ENCODE peak calls at places on chromosomes 7 and 10, in four cellular contexts. One of them, this sample, is unnamed. For H3K27me3 and H3K4me1, the result is how much of the 10 kb centered on the place peaks cover.

GRCh38 chr7:1103009-1103788 is 15.3 kb downstream of the GPER1 start:
- DNase-seq in ovary: no peak
- DNase-seq in right cardiac atrium: no peak
- DNase-seq in cardiac muscle cell: no peak
- DNase-seq in this sample: no peak

GRCh38 chr7:51067757-51068156 is 248.9 kb downstream of the COBL start:
- DNase-seq in cardiac muscle cell: peak
- DNase-seq in right cardiac atrium: peak
- DNase-seq in ovary: peak
- DNase-seq in this sample: no peak

GRCh38 chr7:100642534-100642907 is 1.2 kb upstream of the TFR2 start:
- DNase-seq in right cardiac atrium: no peak
- DNase-seq in ovary: no peak
- DNase-seq in cardiac muscle cell: no peak
- DNase-seq in this sample: no peak

GRCh38 chr10:3484306-3485187 is 300.5 kb downstream of the KLF6 start:
- DNase-seq in cardiac muscle cell: peak
- DNase-seq in right cardiac atrium: no peak
- DNase-seq in ovary: no peak
- DNase-seq in this sample: no peak

GRCh38 chr10:88911851-88912250 is 31.8 kb downstream of the STAMBPL1 start:
- DNase-seq in ovary: no peak
- DNase-seq in cardiac muscle cell: no peak
- DNase-seq in right cardiac atrium: no peak
- DNase-seq in this sample: no peak

GRCh38 chr10:96416643-96417042 is 57.8 kb upstream of the OPALIN start:
- DNase-seq in right cardiac atrium: peak
- DNase-seq in ovary: no peak
- DNase-seq in cardiac muscle cell: no peak
- DNase-seq in this sample: no peak

GRCh38 chr10:118742787-118743186 is 12.0 kb downstream of the CACUL1 start:
- DNase-seq in right cardiac atrium: no peak
- DNase-seq in ovary: no peak
- DNase-seq in cardiac muscle cell: no peak
- DNase-seq in this sample: no peak

GRCh38 chr10:3467052-3467906 is 294.7 kb upstream of the PITRM1 start:
- DNase-seq in cardiac muscle cell: no peak
- DNase-seq in ovary: peak
- DNase-seq in right cardiac atrium: peak
- DNase-seq in this sample: no peak

GRCh38 chr10:103534621-103535498 is 41.4 kb downstream of the NEURL1 start:
- DNase-seq in right cardiac atrium: no peak
- DNase-seq in cardiac muscle cell: no peak
- DNase-seq in ovary: no peak
- DNase-seq in this sample: no peak

GRCh38 chr7:110387689-110388088 is 703.2 kb upstream of the LRRN3 start:
- DNase-seq in right cardiac atrium: no peak
- DNase-seq in cardiac muscle cell: no peak
- DNase-seq in ovary: no peak
- DNase-seq in this sample: no peak

GRCh38 chr10:119550802-119551201 is 8.3 kb upstream of the RGS10 start:
- DNase-seq in ovary: no peak
- DNase-seq in cardiac muscle cell: no peak
- DNase-seq in right cardiac atrium: no peak
- DNase-seq in this sample: no peak

GRCh38 chr7:7976677-7977076 is 8.1 kb downstream of the GLCCI1 start:
- DNase-seq in ovary: no peak
- DNase-seq in right cardiac atrium: no peak
- DNase-seq in cardiac muscle cell: no peak
- DNase-seq in this sample: no peak

GRCh38 chr7:120998525-120998924 is 10.0 kb downstream of the CPED1 start:
- DNase-seq in cardiac muscle cell: no peak
- DNase-seq in ovary: no peak
- DNase-seq in right cardiac atrium: no peak
- DNase-seq in this sample: no peak

GRCh38 chr10:5094265-5095205 is at the start of gene AKR1C3:
- DNase-seq in cardiac muscle cell: peak
- DNase-seq in ovary: no peak
- DNase-seq in right cardiac atrium: no peak
- DNase-seq in this sample: peak

GRCh38 chr10:77512219-77512578 is 125.4 kb downstream of the KCNMA1 start:
- DNase-seq in ovary: no peak
- DNase-seq in right cardiac atrium: no peak
- DNase-seq in cardiac muscle cell: no peak
- DNase-seq in this sample: no peak

GRCh38 chr10:21364196-21365114 is 161.0 kb downstream of the SKIDA1 start:
- DNase-seq in ovary: no peak
- DNase-seq in cardiac muscle cell: peak
- DNase-seq in right cardiac atrium: peak
- DNase-seq in this sample: no peak

GRCh38 chr7:6272481-6273323 is at the start of gene CYTH3:
- DNase-seq in right cardiac atrium: peak
- DNase-seq in ovary: peak
- DNase-seq in cardiac muscle cell: peak
- DNase-seq in this sample: peak

GRCh38 chr7:53302511-53303246 is 267.2 kb downstream of the POM121L12 start:
- DNase-seq in cardiac muscle cell: no peak
- DNase-seq in ovary: no peak
- DNase-seq in right cardiac atrium: no peak
- DNase-seq in this sample: no peak

GRCh38 chr10:52383088-52383487 is 69.0 kb downstream of the DKK1 start:
- DNase-seq in ovary: no peak
- DNase-seq in right cardiac atrium: no peak
- DNase-seq in cardiac muscle cell: no peak
- DNase-seq in this sample: no peak
- H3K27me3 ChIP-seq in ovary: under half
- H3K27me3 ChIP-seq in right cardiac atrium: under half
- H3K27me3 ChIP-seq in cardiac muscle cell: under half
- H3K27me3 ChIP-seq in this sample: under half

DNA sequence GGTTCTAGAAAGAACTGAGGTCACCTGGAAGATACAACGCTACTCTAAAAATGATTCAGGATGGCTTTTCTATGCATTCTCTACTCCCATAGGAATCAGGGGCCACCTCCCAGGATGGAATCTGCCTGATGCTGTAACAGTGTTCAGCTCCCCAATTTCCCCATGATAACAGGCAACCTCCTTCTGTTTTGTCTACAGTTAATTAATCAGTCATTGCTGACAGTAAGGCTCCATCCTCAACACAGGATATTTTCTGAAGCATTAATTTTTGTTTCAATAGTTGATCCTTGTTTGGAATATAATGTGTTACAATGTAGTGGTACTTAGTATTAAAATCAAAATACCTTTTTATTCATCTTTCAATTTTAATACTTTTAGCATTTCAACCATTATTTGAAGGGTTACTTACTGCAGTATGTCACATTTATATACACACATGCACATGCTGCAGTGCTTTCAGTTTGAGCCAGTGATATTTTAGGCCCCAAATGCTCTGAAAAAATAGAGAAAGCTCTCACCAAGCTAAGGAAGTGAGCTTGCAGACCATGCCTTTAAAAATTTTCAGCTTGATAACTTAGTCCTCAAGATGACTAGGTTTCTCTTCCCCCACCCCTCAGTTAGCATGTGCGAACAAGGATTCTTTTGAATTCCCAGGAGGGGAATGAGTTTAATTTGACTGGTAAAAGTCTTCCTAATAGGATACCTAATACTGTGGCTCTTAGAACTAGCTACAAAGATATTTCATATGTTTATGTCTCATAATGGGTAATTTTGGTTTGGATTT is 592 bp upstream of the PIK3CG start:
- DNase-seq in right cardiac atrium: no peak
- DNase-seq in ovary: no peak
- DNase-seq in cardiac muscle cell: no peak
- DNase-seq in this sample: no peak
- H3K4me1 ChIP-seq in right cardiac atrium: under half
- H3K4me1 ChIP-seq in ovary: under half
- H3K4me1 ChIP-seq in cardiac muscle cell: under half
- H3K4me1 ChIP-seq in this sample: half or more

DNA sequence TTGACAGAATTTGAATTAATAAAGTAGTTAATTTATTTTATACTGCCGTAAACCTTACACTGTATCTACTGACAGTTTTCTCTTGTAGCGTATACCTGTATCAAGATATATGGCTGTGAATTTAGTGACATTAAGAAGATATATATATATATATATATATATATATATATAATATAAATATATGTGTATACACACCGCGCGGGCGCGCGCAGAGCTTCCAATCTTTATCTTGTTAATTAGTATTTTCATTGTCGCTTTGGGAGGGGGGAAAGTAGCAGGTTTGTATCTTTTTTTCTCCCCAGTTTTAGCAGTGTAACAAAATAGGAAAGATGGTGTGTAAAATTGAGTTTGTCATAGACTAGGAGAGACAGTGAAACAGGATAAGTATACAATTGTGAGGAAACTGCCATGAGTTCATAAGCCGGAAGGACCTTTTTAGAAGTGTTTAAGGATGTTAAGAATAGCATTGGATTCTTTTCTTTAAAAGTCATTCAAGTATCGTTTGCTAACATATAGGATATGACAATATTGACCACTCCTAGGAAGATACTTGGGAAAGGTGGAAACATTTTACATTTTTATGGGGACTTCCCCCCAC is 2.0 kb downstream of the PLEKHA1 start:
- DNase-seq in ovary: no peak
- DNase-seq in right cardiac atrium: no peak
- DNase-seq in cardiac muscle cell: no peak
- DNase-seq in this sample: no peak
- H3K27me3 ChIP-seq in ovary: under half
- H3K27me3 ChIP-seq in right cardiac atrium: under half
- H3K27me3 ChIP-seq in cardiac muscle cell: under half
- H3K27me3 ChIP-seq in this sample: under half

GRCh38 chr7:2487586-2488271 is 11.5 kb upstream of the GRIFIN start:
- DNase-seq in ovary: peak
- DNase-seq in right cardiac atrium: peak
- DNase-seq in cardiac muscle cell: no peak
- DNase-seq in this sample: no peak

GRCh38 chr7:2483495-2483894 is 7.3 kb upstream of the GRIFIN start:
- DNase-seq in right cardiac atrium: no peak
- DNase-seq in cardiac muscle cell: no peak
- DNase-seq in ovary: no peak
- DNase-seq in this sample: no peak

GRCh38 chr7:2488272-2488645 is 12.1 kb upstream of the GRIFIN start:
- DNase-seq in ovary: peak
- DNase-seq in right cardiac atrium: peak
- DNase-seq in cardiac muscle cell: no peak
- DNase-seq in this sample: no peak

GRCh38 chr7:2482725-2483451 is 6.7 kb upstream of the GRIFIN start:
- DNase-seq in cardiac muscle cell: no peak
- DNase-seq in ovary: no peak
- DNase-seq in right cardiac atrium: no peak
- DNase-seq in this sample: no peak

GRCh38 chr7:2484868-2485267 is 8.7 kb upstream of the GRIFIN start:
- DNase-seq in ovary: no peak
- DNase-seq in cardiac muscle cell: no peak
- DNase-seq in right cardiac atrium: no peak
- DNase-seq in this sample: no peak
- H3K4me1 ChIP-seq in ovary: under half
- H3K4me1 ChIP-seq in cardiac muscle cell: under half
- H3K4me1 ChIP-seq in right cardiac atrium: under half
- H3K4me1 ChIP-seq in this sample: under half

DNA sequence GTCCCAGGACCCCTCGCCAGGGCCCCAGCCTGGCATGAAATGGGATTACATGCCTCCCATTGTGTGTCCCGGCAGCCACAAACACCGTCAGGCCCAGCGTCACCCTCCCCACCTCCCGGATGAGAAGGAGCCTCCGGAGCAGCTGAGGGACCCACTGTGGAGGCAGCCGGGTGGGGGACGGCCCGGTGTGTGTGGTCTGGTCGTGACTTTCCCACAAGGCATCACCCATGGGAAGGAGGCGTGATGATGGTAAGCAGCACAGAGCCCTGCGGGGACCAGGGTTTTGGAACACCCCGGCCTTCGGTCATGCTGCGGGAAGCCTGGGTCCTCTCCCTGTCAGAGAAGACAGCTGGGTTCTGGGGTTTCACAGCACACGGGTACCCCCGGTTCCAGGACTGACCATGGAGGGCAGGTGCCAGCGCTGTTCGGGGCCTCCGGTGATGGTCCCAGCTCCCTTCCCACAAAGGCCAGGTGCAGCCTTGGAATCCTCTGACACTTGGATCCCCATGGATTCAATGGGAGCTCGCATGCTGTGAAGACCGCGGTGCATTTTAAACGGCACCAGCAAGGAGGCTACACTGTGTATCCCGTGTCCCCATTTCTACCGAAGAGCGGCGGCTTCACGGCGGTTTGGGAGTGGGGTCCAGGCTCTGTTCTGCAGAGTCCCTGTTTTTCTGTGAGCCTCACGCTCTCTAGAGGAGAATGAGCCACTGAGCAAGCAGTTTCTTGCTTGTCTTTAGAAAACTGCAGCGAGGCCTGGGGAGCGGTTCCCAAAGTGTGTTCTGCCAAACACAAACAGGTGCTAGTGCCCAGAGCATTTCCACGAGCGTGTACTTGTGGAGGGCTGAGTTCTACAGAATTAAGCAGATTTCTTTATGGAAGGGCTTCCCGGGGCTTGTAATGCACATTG is 336.0 kb downstream of the ADARB2 start:
- DNase-seq in cardiac muscle cell: no peak
- DNase-seq in ovary: no peak
- DNase-seq in right cardiac atrium: no peak
- DNase-seq in this sample: no peak
- H3K27me3 ChIP-seq in cardiac muscle cell: under half
- H3K27me3 ChIP-seq in ovary: under half
- H3K27me3 ChIP-seq in right cardiac atrium: under half
- H3K27me3 ChIP-seq in this sample: under half

GRCh38 chr10:62980697-62981495 is 152.2 kb upstream of the NRBF2 start:
- DNase-seq in cardiac muscle cell: no peak
- DNase-seq in ovary: no peak
- DNase-seq in right cardiac atrium: no peak
- DNase-seq in this sample: no peak

GRCh38 chr10:62979921-62980320 is 153.2 kb upstream of the NRBF2 start:
- DNase-seq in cardiac muscle cell: no peak
- DNase-seq in right cardiac atrium: no peak
- DNase-seq in ovary: no peak
- DNase-seq in this sample: no peak

DNA sequence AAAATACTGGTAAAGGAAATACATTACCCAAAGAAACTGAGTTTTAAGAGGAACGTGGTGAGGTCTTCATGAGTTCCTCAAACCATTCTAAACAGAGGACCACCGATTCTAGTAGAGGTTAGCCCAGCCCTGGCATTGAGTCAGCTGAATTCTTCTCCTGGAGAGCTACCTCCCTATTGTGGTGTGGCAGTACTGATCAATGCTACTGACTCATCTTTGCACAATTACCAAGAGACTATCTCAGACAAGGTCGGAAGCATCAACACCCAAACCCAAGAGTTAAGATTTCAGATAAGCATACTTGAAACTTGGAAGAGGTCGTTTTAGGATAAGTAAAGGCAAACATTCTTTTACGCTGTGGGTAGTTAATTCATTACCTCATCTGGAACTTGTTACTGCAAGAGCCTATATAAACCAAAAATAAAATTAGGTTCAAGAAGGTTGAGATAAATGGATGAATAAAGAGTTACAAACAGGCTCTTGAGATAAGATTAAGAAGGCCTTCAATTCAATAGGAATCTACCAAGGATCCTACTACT is 154.6 kb upstream of the NRBF2 start:
- DNase-seq in ovary: no peak
- DNase-seq in cardiac muscle cell: no peak
- DNase-seq in right cardiac atrium: no peak
- DNase-seq in this sample: no peak
- H3K4me1 ChIP-seq in ovary: under half
- H3K4me1 ChIP-seq in cardiac muscle cell: under half
- H3K4me1 ChIP-seq in right cardiac atrium: under half
- H3K4me1 ChIP-seq in this sample: under half